ENCODE peak calls at places on chromosomes 1 and 21, in four cellular contexts. One of them, this sample, is unnamed.

GRCh38 chr1:185477638-185478216 is 160.7 kb upstream of the IVNS1ABP start:
- DNase-seq in lower leg skin: no peak
- DNase-seq in A549: no peak
- DNase-seq in T-helper 2 cell: no peak
- DNase-seq in this sample: no peak

GRCh38 chr1:30011970-30012369 is 711.4 kb downstream of the MATN1 start:
- DNase-seq in lower leg skin: no peak
- DNase-seq in A549: no peak
- DNase-seq in T-helper 2 cell: no peak
- DNase-seq in this sample: no peak

GRCh38 chr1:61170328-61171238 is 88.2 kb downstream of the NFIA start:
- DNase-seq in lower leg skin: no peak
- DNase-seq in A549: peak
- DNase-seq in T-helper 2 cell: no peak
- DNase-seq in this sample: no peak

GRCh38 chr1:15953791-15954201 is 22.1 kb downstream of the ZBTB17 start:
- DNase-seq in lower leg skin: peak
- DNase-seq in A549: no peak
- DNase-seq in T-helper 2 cell: no peak
- DNase-seq in this sample: no peak

GRCh38 chr1:55053265-55053954 is 14.1 kb downstream of the PCSK9 start:
- DNase-seq in lower leg skin: peak
- DNase-seq in A549: no peak
- DNase-seq in T-helper 2 cell: no peak
- DNase-seq in this sample: no peak

GRCh38 chr1:223179280-223179679 is 36.2 kb upstream of the TLR5 start:
- DNase-seq in lower leg skin: no peak
- DNase-seq in A549: no peak
- DNase-seq in T-helper 2 cell: no peak
- DNase-seq in this sample: no peak

GRCh38 chr1:67724928-67725560 is 40.0 kb downstream of the GADD45A start:
- DNase-seq in lower leg skin: no peak
- DNase-seq in A549: peak
- DNase-seq in T-helper 2 cell: no peak
- DNase-seq in this sample: no peak

GRCh38 chr1:198700396-198700795 is 61.6 kb downstream of the PTPRC start:
- DNase-seq in lower leg skin: no peak
- DNase-seq in A549: no peak
- DNase-seq in T-helper 2 cell: no peak
- DNase-seq in this sample: no peak

GRCh38 chr1:64608651-64609048 is 136.2 kb upstream of the RAVER2 start:
- DNase-seq in lower leg skin: no peak
- DNase-seq in A549: no peak
- DNase-seq in T-helper 2 cell: no peak
- DNase-seq in this sample: no peak

GRCh38 chr1:161217831-161218230 is 2.7 kb downstream of the FCER1G start:
- DNase-seq in lower leg skin: no peak
- DNase-seq in A549: no peak
- DNase-seq in T-helper 2 cell: no peak
- DNase-seq in this sample: no peak

GRCh38 chr1:36576118-36576517 is 93.4 kb upstream of the CSF3R start:
- DNase-seq in lower leg skin: no peak
- DNase-seq in A549: peak
- DNase-seq in T-helper 2 cell: peak
- DNase-seq in this sample: peak

GRCh38 chr1:55504306-55504706 is 289.1 kb upstream of the USP24 start:
- DNase-seq in lower leg skin: no peak
- DNase-seq in A549: no peak
- DNase-seq in T-helper 2 cell: no peak
- DNase-seq in this sample: no peak

GRCh38 chr21:44613386-44614155 is 1.7 kb downstream of the KRTAP10-8 start:
- DNase-seq in lower leg skin: no peak
- DNase-seq in A549: no peak
- DNase-seq in T-helper 2 cell: no peak
- DNase-seq in this sample: no peak

GRCh38 chr1:55378582-55378981 is 163.4 kb upstream of the USP24 start:
- DNase-seq in lower leg skin: no peak
- DNase-seq in A549: peak
- DNase-seq in T-helper 2 cell: no peak
- DNase-seq in this sample: no peak

GRCh38 chr1:181656491-181656890 is 173.2 kb downstream of the CACNA1E start:
- DNase-seq in lower leg skin: no peak
- DNase-seq in A549: no peak
- DNase-seq in T-helper 2 cell: no peak
- DNase-seq in this sample: no peak